ENCODE peak calls at places on chromosome 16, in seven cellular contexts. M is IMR-90, X is GM12878, I is K562, N is HCT116, Z is HepG2, R is H1. S is an unnamed sample.

GRCh38 chr16:23859713-23860269 is 24.0 kb downstream of the PRKCB start:
- DNase-seq in M (no peak), X (no peak), I (no peak), N (no peak), Z (no peak), R (no peak), S (no peak)

GRCh38 chr16:19071811-19072777 is 4.7 kb downstream of the COQ7 start:
- DNase-seq in M (peak), X (no peak), I (peak), N (peak), Z (peak), R (no peak), S (peak)

GRCh38 chr16:21100447-21100846 is 50.2 kb downstream of the DNAH3 start:
- DNase-seq in M (peak), X (no peak), I (no peak), N (peak), Z (no peak), R (no peak), S (peak)

GRCh38 chr16:9049241-9049640 is 42.2 kb upstream of the HAPSTR1 start:
- DNase-seq in M (peak), X (no peak), I (no peak), N (no peak), Z (no peak), R (no peak), S (no peak)

GRCh38 chr16:89906141-89907025 is 12.3 kb upstream of the MC1R start:
- DNase-seq in M (no peak), X (no peak), I (no peak), N (no peak), Z (no peak), R (no peak), S (peak)

GRCh38 chr16:47983999-47984580 is 171.7 kb downstream of the ABCC12 start:
- DNase-seq in M (no peak), X (no peak), I (no peak), N (no peak), Z (no peak), R (no peak), S (no peak)

GRCh38 chr16:81875461-81875860 is 96.4 kb downstream of the PLCG2 start:
- DNase-seq in M (no peak), X (no peak), I (no peak), N (no peak), Z (no peak), R (no peak), S (no peak)

GRCh38 chr16:24685539-24686432 is 43.7 kb upstream of the TNRC6A start:
- DNase-seq in M (peak), X (no peak), I (no peak), N (no peak), Z (peak), R (no peak), S (peak)

GRCh38 chr16:19316846-19317245 is 31.3 kb downstream of the CLEC19A start:
- DNase-seq in M (no peak), X (no peak), I (no peak), N (no peak), Z (no peak), R (no peak), S (no peak)

GRCh38 chr16:4370570-4371480 is 823 bp upstream of the VASN start:
- DNase-seq in M (peak), X (no peak), I (peak), N (no peak), Z (peak), R (no peak), S (no peak)

GRCh38 chr16:22878955-22879354 is 65.0 kb downstream of the HS3ST2 start:
- DNase-seq in M (no peak), X (no peak), I (no peak), N (no peak), Z (no peak), R (no peak), S (no peak)

GRCh38 chr16:56357291-56357764 is 68.0 kb downstream of the AMFR start:
- DNase-seq in M (peak), X (no peak), I (no peak), N (no peak), Z (no peak), R (no peak), S (no peak)

GRCh38 chr16:48212033-48212432 is 32.1 kb upstream of the LONP2 start:
- DNase-seq in M (peak), X (no peak), I (no peak), N (no peak), Z (no peak), R (no peak), S (no peak)

GRCh38 chr16:86630471-86630870 is 52.1 kb downstream of the FOXL1 start:
- DNase-seq in M (peak), X (no peak), I (no peak), N (no peak), Z (no peak), R (no peak), S (no peak)

GRCh38 chr16:10984509-10984908 is 40.1 kb downstream of the CLEC16A start:
- DNase-seq in M (peak), X (no peak), I (no peak), N (no peak), Z (no peak), R (no peak), S (no peak)

GRCh38 chr16:66441586-66442375 is 14.7 kb downstream of the BEAN1 start:
- DNase-seq in M (peak), X (no peak), I (no peak), N (no peak), Z (no peak), R (no peak), S (no peak)

GRCh38 chr16:24255446-24256352 is at the start of gene CACNG3:
- DNase-seq in M (peak), X (no peak), I (peak), N (no peak), Z (peak), R (peak), S (peak)

GRCh38 chr16:12470311-12471229 is 333.1 kb downstream of the CPPED1 start:
- DNase-seq in M (peak), X (no peak), I (no peak), N (no peak), Z (no peak), R (no peak), S (no peak)

GRCh38 chr16:75288596-75289120 is 37.2 kb upstream of the BCAR1 start:
- DNase-seq in M (no peak), X (peak), I (no peak), N (no peak), Z (no peak), R (no peak), S (no peak)

GRCh38 chr16:57510016-57510871 is 24.0 kb upstream of the DOK4 start:
- DNase-seq in M (no peak), X (no peak), I (no peak), N (no peak), Z (no peak), R (no peak), S (no peak)

GRCh38 chr16:80197790-80198201 is 343.0 kb upstream of the DYNLRB2 start:
- DNase-seq in M (peak), X (no peak), I (no peak), N (no peak), Z (peak), R (no peak), S (peak)

GRCh38 chr16:28182183-28182582 is 29.6 kb downstream of the XPO6 start:
- DNase-seq in M (peak), X (no peak), I (no peak), N (no peak), Z (no peak), R (no peak), S (no peak)

GRCh38 chr16:68784721-68785120 is 47.6 kb downstream of the CDH1 start:
- DNase-seq in M (no peak), X (no peak), I (no peak), N (no peak), Z (no peak), R (no peak), S (no peak)

GRCh38 chr16:57643166-57643813 is 14.9 kb downstream of the ADGRG1 start:
- DNase-seq in M (peak), X (no peak), I (no peak), N (no peak), Z (no peak), R (no peak), S (no peak)

GRCh38 chr16:54976651-54977200 is 46.1 kb downstream of the IRX5 start:
- DNase-seq in M (no peak), X (no peak), I (no peak), N (no peak), Z (no peak), R (no peak), S (no peak)

GRCh38 chr16:4702466-4702808 is 9.1 kb downstream of the NUDT16L1 start:
- DNase-seq in M (no peak), X (no peak), I (peak), N (no peak), Z (peak), R (no peak), S (no peak)

GRCh38 chr16:47136101-47136820 is 7.5 kb downstream of the NETO2 start:
- DNase-seq in M (peak), X (no peak), I (peak), N (peak), Z (peak), R (no peak), S (peak)

GRCh38 chr16:89006036-89006752 is 29.2 kb upstream of the CBFA2T3 start:
- DNase-seq in M (no peak), X (no peak), I (no peak), N (no peak), Z (no peak), R (no peak), S (no peak)

GRCh38 chr16:89343501-89344291 is 126.2 kb downstream of the ZNF778 start:
- DNase-seq in M (peak), X (no peak), I (no peak), N (peak), Z (no peak), R (no peak), S (no peak)

GRCh38 chr16:12293017-12293618 is 316.6 kb downstream of the SNX29 start:
- DNase-seq in M (peak), X (no peak), I (peak), N (no peak), Z (no peak), R (no peak), S (no peak)

GRCh38 chr16:88719267-88719932 is 13.1 kb downstream of the CTU2 start:
- DNase-seq in M (no peak), X (no peak), I (no peak), N (no peak), Z (no peak), R (no peak), S (no peak)

GRCh38 chr16:67552476-67552875 is 9.8 kb upstream of the CTCF start:
- DNase-seq in M (no peak), X (no peak), I (no peak), N (no peak), Z (no peak), R (no peak), S (no peak)

GRCh38 chr16:12170103-12171025 is 193.8 kb downstream of the SNX29 start:
- DNase-seq in M (peak), X (no peak), I (no peak), N (no peak), Z (no peak), R (no peak), S (no peak)

GRCh38 chr16:25707982-25708583 is 16.3 kb downstream of the HS3ST4 start:
- DNase-seq in M (no peak), X (no peak), I (peak), N (peak), Z (peak), R (no peak), S (no peak)

GRCh38 chr16:69077251-69077650 is 28.2 kb upstream of the HAS3 start:
- DNase-seq in M (peak), X (no peak), I (no peak), N (peak), Z (no peak), R (no peak), S (no peak)

GRCh38 chr16:13093676-13094075 is 192.3 kb downstream of the SHISA9 start:
- DNase-seq in M (no peak), X (no peak), I (no peak), N (no peak), Z (no peak), R (no peak), S (no peak)

GRCh38 chr16:84828322-84828721 is 8.5 kb downstream of the CRISPLD2 start:
- DNase-seq in M (no peak), X (no peak), I (no peak), N (no peak), Z (no peak), R (no peak), S (no peak)
- TF ChIP-seq CTCF in M (no peak), X (no peak), I (no peak), N (no peak), Z (no peak), R (no peak), S (no peak)

GRCh38 chr16:15765116-15765515 is 91.7 kb downstream of the MYH11 start:
- DNase-seq in M (no peak), X (no peak), I (no peak), N (no peak), Z (no peak), R (no peak), S (no peak)

GRCh38 chr16:15764112-15764511 is 92.7 kb downstream of the MYH11 start:
- DNase-seq in M (no peak), X (no peak), I (no peak), N (no peak), Z (no peak), R (no peak), S (no peak)

GRCh38 chr16:15768201-15768600 is 88.6 kb downstream of the MYH11 start:
- DNase-seq in M (no peak), X (no peak), I (no peak), N (no peak), Z (no peak), R (no peak), S (no peak)

GRCh38 chr16:15766918-15767317 is 89.9 kb downstream of the MYH11 start:
- DNase-seq in M (no peak), X (no peak), I (no peak), N (no peak), Z (no peak), R (no peak), S (no peak)

GRCh38 chr16:15765880-15766279 is 90.9 kb downstream of the MYH11 start:
- DNase-seq in M (peak), X (peak), I (peak), N (peak), Z (peak), R (no peak), S (peak)
- TF ChIP-seq CEBPB in M (no peak), X (no peak), I (no peak), N (no peak), Z (no peak), R (no peak), S (no peak)

GRCh38 chr16:3092501-3092991 is 6.5 kb downstream of the ZSCAN10 start:
- DNase-seq in M (no peak), X (no peak), I (no peak), N (no peak), Z (no peak), R (no peak), S (no peak)
- TF ChIP-seq CTCF in M (no peak), X (no peak), I (no peak), N (no peak), Z (peak), R (no peak), S (no peak)

DNA sequence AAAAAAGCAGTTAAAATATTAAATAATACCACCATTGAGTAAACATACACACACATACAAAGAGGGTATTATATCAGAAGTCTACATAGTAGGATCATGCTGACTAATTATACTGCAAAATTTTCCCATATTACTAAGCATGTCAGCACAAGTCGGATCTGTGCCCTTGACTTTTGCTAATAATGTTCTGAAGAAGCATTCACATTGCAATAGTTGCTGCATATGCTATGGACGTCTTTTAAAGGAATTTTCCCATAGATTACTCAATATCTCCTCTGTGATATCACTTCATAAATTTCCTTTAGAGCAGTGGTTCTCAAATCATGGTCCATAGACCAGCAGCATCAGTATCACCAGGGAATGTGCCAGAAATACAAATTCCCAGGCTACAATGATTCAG is 110.9 kb upstream of the NUDT7 start:
- DNase-seq in M (no peak), X (no peak), I (no peak), N (no peak), Z (no peak), R (no peak), S (no peak)
- TF ChIP-seq CEBPB in M (no peak), X (no peak), I (no peak), N (no peak), Z (no peak), R (no peak), S (no peak)

GRCh38 chr16:16030449-16030848 is 81.0 kb downstream of the ABCC1 start:
- DNase-seq in M (no peak), X (no peak), I (no peak), N (no peak), Z (no peak), R (no peak), S (no peak)

GRCh38 chr16:16036359-16036792 is 87.0 kb downstream of the ABCC1 start:
- DNase-seq in M (no peak), X (no peak), I (no peak), N (no peak), Z (no peak), R (no peak), S (no peak)

GRCh38 chr16:16032271-16032979 is 83.0 kb downstream of the ABCC1 start:
- DNase-seq in M (peak), X (no peak), I (no peak), N (no peak), Z (no peak), R (no peak), S (no peak)

GRCh38 chr16:16031401-16031800 is 82.0 kb downstream of the ABCC1 start:
- DNase-seq in M (no peak), X (no peak), I (no peak), N (no peak), Z (no peak), R (no peak), S (no peak)

DNA sequence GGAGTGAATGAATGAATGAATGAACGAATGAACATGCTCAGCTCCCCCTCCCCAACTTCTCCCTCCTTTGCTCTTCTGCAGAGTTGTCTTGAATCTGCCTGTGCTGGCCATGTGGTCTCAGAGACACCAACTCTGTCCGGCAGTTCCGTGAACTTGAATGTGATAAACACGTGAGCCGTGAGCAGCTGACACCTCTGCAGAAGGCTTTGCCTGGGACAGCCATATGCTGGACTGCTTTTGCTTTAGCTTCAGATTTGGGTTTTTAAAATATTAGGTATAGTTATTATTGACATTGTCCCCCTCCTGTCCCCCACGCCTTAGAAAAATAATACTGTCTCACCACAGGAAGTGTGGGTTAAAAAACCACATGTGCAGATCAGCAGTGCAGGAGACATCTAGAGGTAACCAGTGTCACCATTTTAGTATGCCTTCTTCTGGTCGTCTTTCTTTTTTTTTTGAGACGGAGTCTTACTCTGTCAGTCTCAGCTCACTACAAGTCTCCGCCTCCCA is 83.8 kb downstream of the ABCC1 start:
- DNase-seq in M (no peak), X (no peak), I (peak), N (no peak), Z (no peak), R (no peak), S (no peak)
- TF ChIP-seq CTCF in M (no peak), X (no peak), I (no peak), N (no peak), Z (no peak), R (no peak), S (no peak)

S was measured in A549.